ENCODE peak calls at places on chromosomes 1 and 21, in nine cellular contexts. T, S, P, V, W, R, C, Q and K are unnamed samples.
A peak's percentile ranks its signal among the peaks of the same experiment; 100 is the strongest.

GRCh38 chr1:238409947-238410346 is 519.2 kb upstream of the ZP4 start:
- DNase-seq in R (no peak), P (no peak), T (no peak), V (no peak), S (no peak), Q (peak; percentile 76), C (peak; percentile 39), W (no peak), K (peak; percentile 21)

GRCh38 chr1:28147264-28148094 is 29.0 kb downstream of the PTAFR start:
- DNase-seq in T (no peak), W (no peak), V (no peak), C (no peak), Q (no peak), P (peak; percentile 4), R (no peak), S (peak; percentile 20), K (no peak)

GRCh38 chr1:26538480-26539412 is 9.2 kb downstream of the RPS6KA1 start:
- DNase-seq in V (peak; percentile 47), R (no peak), T (peak; percentile 61), P (peak; percentile 42), C (peak; percentile 59), W (peak; percentile 48), Q (peak; percentile 29), S (peak; percentile 29), K (peak; percentile 67)

GRCh38 chr1:178593526-178593925 is 80.6 kb downstream of the TEX35 start:
- DNase-seq in T (no peak), V (no peak), P (no peak), S (no peak), R (no peak), W (no peak), C (no peak), Q (no peak), K (no peak)

GRCh38 chr21:37642493-37642892 is 273.8 kb downstream of the KCNJ6 start:
- DNase-seq in Q (no peak), C (no peak), P (peak; percentile 47), S (no peak), V (peak; percentile 37), T (no peak), W (no peak), R (no peak), K (peak; percentile 54)

GRCh38 chr1:56491441-56491840 is 87.9 kb downstream of the PLPP3 start:
- DNase-seq in C (peak; percentile 68), T (no peak), W (no peak), S (no peak), Q (peak; percentile 56), V (peak; percentile 25), P (no peak), R (no peak), K (peak; percentile 51)

GRCh38 chr1:162554258-162554657 is 7.3 kb upstream of the UAP1 start:
- DNase-seq in C (peak; percentile 24), R (no peak), Q (peak; percentile 61), V (no peak), S (no peak), P (no peak), W (no peak), T (no peak), K (peak; percentile 59)

GRCh38 chr1:205495237-205495823 is 9.1 kb upstream of the CDK18 start:
- DNase-seq in T (no peak), V (no peak), Q (no peak), S (peak; percentile 45), P (peak; percentile 21), W (no peak), C (no peak), R (peak; percentile 69), K (no peak)

GRCh38 chr1:203054184-203054583 is 27.9 kb downstream of the PPFIA4 start:
- DNase-seq in P (no peak), V (no peak), T (no peak), C (no peak), R (no peak), W (no peak), Q (no peak), S (no peak), K (no peak)

GRCh38 chr1:203052556-203053059 is 26.3 kb downstream of the PPFIA4 start:
- DNase-seq in R (no peak), W (no peak), Q (no peak), V (no peak), P (no peak), C (no peak), S (no peak), T (no peak), K (no peak)

GRCh38 chr1:203056516-203056915 is 29.3 kb downstream of the MYOG start:
- DNase-seq in V (no peak), P (no peak), R (no peak), Q (no peak), S (no peak), W (no peak), T (no peak), C (no peak), K (peak; percentile 34)

GRCh38 chr1:203055983-203056382 is 29.7 kb downstream of the PPFIA4 start:
- DNase-seq in W (no peak), R (no peak), Q (no peak), P (no peak), V (no peak), C (no peak), T (no peak), S (no peak), K (no peak)

GRCh38 chr1:203055166-203055799 is 29.0 kb downstream of the PPFIA4 start:
- DNase-seq in T (no peak), V (no peak), S (no peak), Q (no peak), C (no peak), W (no peak), P (no peak), R (no peak), K (no peak)
- TF ChIP-seq CTCF in T (no peak), V (no peak), S (no peak), Q (no peak), C (no peak), W (no peak), P (no peak), R (no peak), K (no peak)

GRCh38 chr1:88557044-88557443 is 127.0 kb upstream of the PKN2 start:
- DNase-seq in V (no peak), S (no peak), Q (no peak), C (no peak), W (no peak), T (no peak), P (no peak), R (no peak), K (no peak)

GRCh38 chr1:88549536-88549935 is 134.5 kb upstream of the PKN2 start:
- DNase-seq in T (no peak), Q (peak; percentile 5), P (no peak), R (no peak), C (peak; percentile 3), S (no peak), V (no peak), W (no peak), K (peak; percentile 27)

GRCh38 chr1:88552226-88552625 is 131.8 kb upstream of the PKN2 start:
- DNase-seq in Q (no peak), R (no peak), V (no peak), W (no peak), P (no peak), T (no peak), S (no peak), C (no peak), K (no peak)
- TF ChIP-seq CTCF in Q (no peak), R (no peak), V (no peak), W (peak; percentile 39), P (no peak), T (no peak), S (no peak), C (no peak), K (no peak)

GRCh38 chr1:76870037-76870436 is 2.8 kb downstream of the ST6GALNAC5 start:
- DNase-seq in P (no peak), V (no peak), R (no peak), S (no peak), T (no peak), W (no peak), Q (no peak), C (no peak), K (no peak)

GRCh38 chr1:76867342-76868130 is at the start of gene ST6GALNAC5:
- DNase-seq in W (peak; percentile 16), T (peak; percentile 37), S (peak; percentile 55), P (peak; percentile 68), Q (peak; percentile 58), V (no peak), C (peak; percentile 8), R (no peak), K (no peak)

GRCh38 chr1:76868916-76869315 is 1.6 kb downstream of the ST6GALNAC5 start:
- DNase-seq in V (no peak), W (no peak), R (no peak), P (peak; percentile 23), C (no peak), S (peak; percentile 60), T (no peak), Q (no peak), K (no peak)

GRCh38 chr1:76866566-76866965 is 714 bp upstream of the ST6GALNAC5 start:
- DNase-seq in W (no peak), Q (peak; percentile 32), V (no peak), P (no peak), T (no peak), R (no peak), C (peak; percentile 8), S (no peak), K (no peak)

DNA sequence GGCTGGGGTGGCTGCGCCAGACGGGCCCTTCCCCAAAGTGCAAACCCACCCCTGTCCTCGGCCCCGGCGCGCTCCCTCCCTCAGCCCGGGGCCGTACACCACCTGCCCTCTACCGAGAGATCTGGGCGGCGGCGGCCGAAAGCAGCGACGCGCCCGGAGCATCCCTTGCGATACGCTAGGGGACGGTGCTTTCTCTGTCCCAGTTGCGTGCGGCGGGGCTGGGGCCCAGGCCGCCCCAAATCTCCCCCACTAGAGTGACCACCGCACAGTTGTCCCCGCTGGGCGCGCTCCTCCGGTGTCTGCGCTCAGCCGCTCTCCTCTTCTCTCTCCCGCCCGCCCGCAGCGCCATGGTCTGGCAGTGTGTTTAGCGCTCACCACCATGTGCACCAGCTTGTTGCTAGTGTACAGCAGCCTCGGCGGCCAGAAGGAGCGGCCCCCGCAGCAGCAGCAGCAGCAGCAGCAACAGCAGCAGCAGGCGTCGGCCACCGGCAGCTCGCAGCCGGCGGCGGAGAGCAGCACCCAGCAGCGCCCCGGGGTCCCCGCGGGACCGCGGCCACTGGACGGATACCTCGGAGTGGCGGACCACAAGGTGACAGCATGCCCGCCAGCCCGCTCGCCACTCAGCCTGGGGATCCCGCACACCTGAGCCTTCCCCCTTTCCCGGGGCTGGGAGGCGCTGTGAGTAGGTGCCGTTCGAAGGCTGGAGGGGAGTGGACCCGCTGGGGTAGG is 1.0 kb downstream of the ST6GALNAC5 start:
- DNase-seq in Q (peak; percentile 58), S (peak; percentile 75), V (no peak), P (peak; percentile 69), T (peak; percentile 71), R (no peak), W (peak; percentile 31), C (peak; percentile 29), K (peak; percentile 21)
- TF ChIP-seq CTCF in Q (peak; percentile 40), S (no peak), V (no peak), P (peak; percentile 15), T (peak; percentile 30), R (peak; percentile 4), W (no peak), C (no peak), K (peak; percentile 32)

GRCh38 chr1:24424990-24425389 is 9.4 kb downstream of the NIPAL3 start:
- DNase-seq in S (no peak), R (no peak), T (no peak), W (no peak), V (no peak), C (no peak), P (no peak), Q (no peak), K (no peak)

GRCh38 chr1:24418898-24419628 is 3.5 kb downstream of the NIPAL3 start:
- DNase-seq in P (no peak), W (no peak), T (no peak), S (no peak), Q (peak; percentile 48), C (peak; percentile 82), R (no peak), V (no peak), K (peak; percentile 79)

GRCh38 chr1:24420547-24420946 is 4.9 kb downstream of the NIPAL3 start:
- DNase-seq in Q (peak; percentile 60), V (no peak), R (no peak), S (no peak), C (peak; percentile 34), W (no peak), P (no peak), T (no peak), K (no peak)

GRCh38 chr1:24424207-24424606 is 8.6 kb downstream of the NIPAL3 start:
- DNase-seq in V (no peak), T (no peak), R (no peak), S (no peak), W (no peak), Q (no peak), P (no peak), C (no peak), K (no peak)

GRCh38 chr1:24421502-24421901 is 5.9 kb downstream of the NIPAL3 start:
- DNase-seq in T (no peak), R (no peak), W (no peak), S (no peak), P (no peak), Q (no peak), C (no peak), V (no peak), K (no peak)
- TF ChIP-seq CTCF in T (no peak), R (no peak), W (no peak), S (no peak), P (no peak), Q (no peak), C (peak; percentile 17), V (no peak), K (no peak)